ENCODE peak calls at places on chromosomes 1 and 21, in four cellular contexts. E is cardiac muscle cell; J is CD4-positive, alpha-beta T cell; Z is small intestine. D is an unnamed sample.

GRCh38 chr21:42278750-42279149 is 36.5 kb downstream of the TFF3 start:
- DNase-seq in E (no peak), J (no peak), Z (no peak), D (no peak)

GRCh38 chr1:36448530-36449051 is 1.7 kb downstream of the OSCP1 start:
- DNase-seq in E (no peak), J (no peak), Z (no peak), D (no peak)

GRCh38 chr1:16111771-16112557 is 38.5 kb upstream of the FAM131C start:
- DNase-seq in E (no peak), J (no peak), Z (no peak), D (no peak)

GRCh38 chr1:85371021-85371420 is 93.9 kb downstream of the DDAH1 start:
- DNase-seq in E (no peak), J (no peak), Z (peak), D (no peak)

GRCh38 chr1:198492872-198493271 is 47.6 kb downstream of the ATP6V1G3 start:
- DNase-seq in E (no peak), J (no peak), Z (no peak), D (no peak)

GRCh38 chr1:95438213-95438948 is 204.4 kb downstream of the RWDD3 start:
- DNase-seq in E (no peak), J (no peak), Z (no peak), D (no peak)

GRCh38 chr1:156214024-156214748 is 1.4 kb downstream of the PMF1 start:
- DNase-seq in E (no peak), J (no peak), Z (peak), D (no peak)

GRCh38 chr1:63407002-63407401 is 39.6 kb downstream of the ALG6 start:
- DNase-seq in E (no peak), J (no peak), Z (no peak), D (no peak)

GRCh38 chr1:205791568-205792180 is 16.4 kb upstream of the RAB29 start:
- DNase-seq in E (peak), J (peak), Z (peak), D (peak)

GRCh38 chr1:207883660-207884245 is 27.2 kb downstream of the CD34 start:
- DNase-seq in E (no peak), J (no peak), Z (no peak), D (no peak)

GRCh38 chr1:30783244-30783915 is 25.8 kb upstream of the LAPTM5 start:
- DNase-seq in E (no peak), J (no peak), Z (no peak), D (no peak)

GRCh38 chr1:78114034-78114956 is 68.5 kb downstream of the GIPC2 start:
- DNase-seq in E (peak), J (peak), Z (peak), D (peak)

GRCh38 chr1:186882372-186883134 is 53.8 kb downstream of the PLA2G4A start:
- DNase-seq in E (no peak), J (no peak), Z (no peak), D (no peak)

GRCh38 chr1:3712573-3713535 is 39.4 kb upstream of the CCDC27 start:
- DNase-seq in E (peak), J (no peak), Z (no peak), D (no peak)

GRCh38 chr1:225655509-225656258 is 2.8 kb upstream of the ENAH start:
- DNase-seq in E (peak), J (no peak), Z (peak), D (no peak)

GRCh38 chr1:173295995-173296394 is 88.9 kb upstream of the TNFSF4 start:
- DNase-seq in E (no peak), J (no peak), Z (no peak), D (no peak)

GRCh38 chr1:50318428-50318827 is 104.8 kb downstream of the DMRTA2 start:
- DNase-seq in E (no peak), J (no peak), Z (no peak), D (no peak)

GRCh38 chr1:160844447-160845232 is 18.0 kb downstream of the CD244 start:
- DNase-seq in E (no peak), J (no peak), Z (no peak), D (no peak)

GRCh38 chr1:92970990-92971689 is 9.9 kb upstream of the DIPK1A start:
- DNase-seq in E (peak), J (no peak), Z (no peak), D (no peak)

GRCh38 chr1:36133484-36133883 is 8.5 kb upstream of the COL8A2 start:
- DNase-seq in E (no peak), J (no peak), Z (peak), D (no peak)

GRCh38 chr1:44677201-44677520 is 2.6 kb downstream of the ARMH1 start:
- DNase-seq in E (no peak), J (no peak), Z (peak), D (no peak)

GRCh38 chr1:241351841-241352240 is 5.2 kb downstream of the RGS7 start:
- DNase-seq in E (no peak), J (no peak), Z (no peak), D (no peak)

GRCh38 chr1:227948493-227949260 is 945 bp upstream of the WNT9A start:
- DNase-seq in E (no peak), J (no peak), Z (no peak), D (no peak)

GRCh38 chr1:158199840-158200239 is 19.1 kb downstream of the CD1D start:
- DNase-seq in E (no peak), J (no peak), Z (peak), D (no peak)

GRCh38 chr1:42953182-42954180 is 5.2 kb downstream of the SLC2A1 start:
- DNase-seq in E (no peak), J (no peak), Z (no peak), D (no peak)

GRCh38 chr1:223670458-223671159 is 5.1 kb upstream of the CAPN8 start:
- DNase-seq in E (peak), J (no peak), Z (peak), D (no peak)

GRCh38 chr1:220906561-220907334 is 27.5 kb downstream of the HLX start:
- DNase-seq in E (no peak), J (no peak), Z (no peak), D (no peak)

GRCh38 chr1:179142889-179143299 is 61.0 kb downstream of the TOR3A start:
- DNase-seq in E (no peak), J (no peak), Z (no peak), D (no peak)

GRCh38 chr21:26842976-26843911 is 2.0 kb downstream of the ADAMTS1 start:
- DNase-seq in E (peak), J (no peak), Z (peak), D (no peak)

GRCh38 chr1:54973205-54973921 is 7.1 kb upstream of the TMEM61 start:
- DNase-seq in E (peak), J (no peak), Z (no peak), D (no peak)

GRCh38 chr1:116919802-116920201 is 10.1 kb downstream of the PTGFRN start:
- DNase-seq in E (peak), J (no peak), Z (peak), D (no peak)

GRCh38 chr1:6866825-6867224 is 81.6 kb downstream of the CAMTA1 start:
- DNase-seq in E (no peak), J (no peak), Z (no peak), D (no peak)